ENCODE peak calls at places on chromosomes 11 and 22, in six cellular contexts. Y is kidney; O is AG04450; D is astrocyte of the cerebellum; U is CD8-positive, alpha-beta T cell; E is DND-41. L is an unnamed sample.

GRCh38 chr11:124807201-124807600 is 7.0 kb upstream of the MSANTD2 start:
- DNase-seq in Y (no peak), U (no peak), E (no peak), D (no peak), O (no peak), L (no peak)

GRCh38 chr11:7196396-7197146 is 55.1 kb upstream of the SYT9 start:
- DNase-seq in D (no peak), Y (no peak), U (no peak), E (no peak), O (no peak), L (no peak)

GRCh38 chr11:44778200-44779100 is 51.7 kb downstream of the TSPAN18 start:
- DNase-seq in U (no peak), D (no peak), Y (no peak), E (no peak), O (no peak), L (no peak)

GRCh38 chr11:102733232-102733875 is 8.6 kb upstream of the MMP8 start:
- DNase-seq in U (no peak), D (no peak), Y (no peak), O (no peak), E (peak), L (no peak)

GRCh38 chr11:10900686-10901415 is 43.0 kb upstream of the ZBED5 start:
- DNase-seq in E (no peak), O (no peak), D (no peak), U (no peak), Y (no peak), L (no peak)

GRCh38 chr11:4826425-4826824 is 5.3 kb downstream of the OR51F2 start:
- DNase-seq in E (no peak), Y (no peak), D (peak), U (no peak), O (no peak), L (no peak)

GRCh38 chr11:14643697-14644395 is at the start of gene PDE3B:
- DNase-seq in Y (peak), U (peak), D (no peak), O (no peak), E (peak), L (no peak)

GRCh38 chr22:18057568-18058209 is 20.1 kb upstream of the PEX26 start:
- DNase-seq in O (peak), E (no peak), D (peak), Y (no peak), U (no peak), L (peak)

GRCh38 chr11:2891291-2891690 is 5.7 kb upstream of the CDKN1C start:
- DNase-seq in Y (no peak), D (no peak), U (no peak), E (peak), O (no peak), L (no peak)

GRCh38 chr11:17206448-17206847 is 1.3 kb downstream of the PIK3C2A start:
- DNase-seq in O (no peak), D (no peak), U (no peak), E (no peak), Y (no peak), L (no peak)

GRCh38 chr11:61293869-61294716 is 1.0 kb downstream of the VWCE start:
- DNase-seq in Y (peak), E (peak), D (no peak), U (peak), O (no peak), L (no peak)

GRCh38 chr11:34345991-34346480 is 11.8 kb downstream of the ABTB2 start:
- DNase-seq in O (no peak), Y (no peak), U (no peak), E (no peak), D (no peak), L (no peak)

GRCh38 chr11:86574493-86575207 is 97.8 kb downstream of the ME3 start:
- DNase-seq in E (no peak), O (no peak), Y (no peak), D (no peak), U (no peak), L (no peak)

GRCh38 chr11:122755409-122755808 is 82.9 kb upstream of the CRTAM start:
- DNase-seq in U (no peak), E (no peak), Y (no peak), O (no peak), D (no peak), L (no peak)

GRCh38 chr22:46726066-46726985 is 11.7 kb downstream of the CERK start:
- DNase-seq in U (no peak), D (no peak), Y (no peak), E (no peak), O (no peak), L (peak)

GRCh38 chr11:15816270-15816871 is 540.0 kb downstream of the SOX6 start:
- DNase-seq in Y (no peak), E (no peak), D (peak), U (no peak), O (peak), L (no peak)

GRCh38 chr11:2374456-2375201 is 2.5 kb upstream of the CD81 start:
- DNase-seq in U (no peak), O (no peak), D (no peak), E (no peak), Y (peak), L (no peak)

GRCh38 chr22:36986242-36986821 is 32.9 kb downstream of the TST start:
- DNase-seq in Y (no peak), E (peak), O (no peak), D (no peak), U (no peak), L (no peak)

GRCh38 chr11:112307617-112308016 is 47.0 kb upstream of the PLET1 start:
- DNase-seq in U (no peak), D (no peak), O (no peak), Y (no peak), E (no peak), L (no peak)

GRCh38 chr11:64762916-64763803 is 3.4 kb upstream of the PYGM start:
- DNase-seq in Y (peak), O (no peak), U (no peak), E (peak), D (peak), L (no peak)

GRCh38 chr22:50303848-50304527 is 3.5 kb downstream of the PLXNB2 start:
- DNase-seq in U (no peak), D (no peak), Y (peak), O (no peak), E (no peak), L (no peak)

GRCh38 chr11:77821349-77821851 is 456 bp downstream of the AAMDC start:
- DNase-seq in E (peak), O (no peak), D (no peak), Y (peak), U (no peak), L (no peak)

GRCh38 chr11:11444800-11445126 is 91.7 kb upstream of the CSNK2A3 start:
- DNase-seq in O (no peak), E (no peak), U (no peak), Y (no peak), D (no peak), L (no peak)

GRCh38 chr22:49124588-49124987 is 703.1 kb downstream of the BRD1 start:
- DNase-seq in E (no peak), U (no peak), Y (no peak), D (no peak), O (no peak), L (no peak)

GRCh38 chr11:72045849-72046248 is 34.5 kb downstream of the NUMA1 start:
- DNase-seq in U (no peak), E (no peak), Y (peak), D (no peak), O (no peak), L (no peak)

GRCh38 chr11:65558785-65559509 is 788 bp upstream of the LTBP3 start:
- DNase-seq in U (no peak), O (no peak), Y (peak), E (no peak), D (no peak), L (no peak)

GRCh38 chr11:35419713-35420333 is 465 bp upstream of the SLC1A2 start:
- DNase-seq in D (no peak), Y (peak), O (no peak), E (no peak), U (no peak), L (no peak)

GRCh38 chr11:13215157-13215556 is 62.4 kb upstream of the BMAL1 start:
- DNase-seq in U (no peak), Y (no peak), O (peak), E (no peak), D (no peak), L (no peak)

GRCh38 chr11:123251656-123252344 is 56.8 kb upstream of the CLMP start:
- DNase-seq in D (no peak), E (no peak), Y (peak), O (no peak), U (no peak), L (no peak)

GRCh38 chr11:76781861-76782500 is 1.2 kb upstream of the TSKU start:
- DNase-seq in Y (no peak), O (no peak), E (no peak), D (no peak), U (no peak), L (no peak)

GRCh38 chr11:35539781-35540281 is 14.4 kb upstream of the PAMR1 start:
- DNase-seq in O (no peak), U (no peak), D (no peak), Y (peak), E (no peak), L (peak)

DNA sequence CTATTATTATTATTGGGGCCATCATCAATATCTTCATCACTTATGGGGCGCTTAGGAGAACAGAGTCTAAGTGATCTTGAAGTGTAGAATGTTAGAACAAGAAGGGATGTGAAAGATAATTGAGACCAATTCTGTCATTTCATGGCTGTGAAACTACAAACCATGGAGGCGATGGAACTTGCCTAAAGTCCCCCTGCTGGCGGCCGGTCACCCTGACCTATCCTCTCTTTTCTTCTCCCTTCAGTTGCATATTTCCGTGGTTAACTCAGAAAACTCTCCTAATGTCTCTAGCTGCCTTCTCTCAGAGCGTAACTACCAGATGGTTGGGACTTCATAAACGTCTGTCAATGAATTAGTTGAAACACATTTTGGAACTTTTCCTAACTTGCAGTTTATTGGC is 6.6 kb upstream of the OR4B1 start:
- DNase-seq in D (no peak), U (no peak), O (no peak), E (no peak), Y (no peak), L (no peak)
- TF ChIP-seq CTCF in D (no peak), U (no peak), O (peak), E (peak), Y (no peak), L (peak)

GRCh38 chr11:96309643-96310017 is 33.4 kb downstream of the MAML2 start:
- DNase-seq in D (no peak), O (no peak), Y (no peak), U (no peak), E (no peak), L (no peak)

GRCh38 chr11:96310236-96310635 is 32.8 kb downstream of the MAML2 start:
- DNase-seq in O (no peak), D (no peak), U (no peak), Y (no peak), E (no peak), L (no peak)

GRCh38 chr11:96309001-96309642 is 33.9 kb downstream of the MAML2 start:
- DNase-seq in O (no peak), D (no peak), U (no peak), Y (no peak), E (no peak), L (no peak)

GRCh38 chr11:96313163-96313562 is 29.8 kb downstream of the MAML2 start:
- DNase-seq in U (no peak), O (no peak), E (no peak), Y (no peak), D (no peak), L (no peak)

DNA sequence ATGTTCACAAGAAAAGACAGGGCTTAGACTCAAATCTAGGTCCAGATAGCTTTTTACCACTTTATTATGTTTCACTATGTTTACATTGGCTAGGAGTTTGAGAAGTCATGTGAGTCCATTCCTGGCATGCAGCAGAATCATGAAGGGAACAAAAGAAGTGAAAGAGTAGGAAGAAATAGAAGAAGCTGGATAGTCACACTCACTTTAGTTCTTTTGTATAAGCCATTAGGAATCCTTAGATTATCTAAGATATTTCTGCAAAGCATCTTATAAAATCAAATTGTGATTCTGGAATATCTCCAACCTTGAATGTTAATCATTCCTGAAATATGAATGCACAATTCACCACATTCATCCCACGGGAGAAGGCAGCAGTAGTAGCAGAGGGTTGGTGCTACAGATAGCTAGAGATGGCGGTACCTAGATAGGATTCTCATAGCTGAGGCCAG is 31.9 kb downstream of the MAML2 start:
- DNase-seq in U (no peak), O (no peak), D (no peak), Y (no peak), E (no peak), L (no peak)
- H3K4me3 ChIP-seq in U (no peak), O (no peak), D (no peak), Y (no peak), E (no peak), L (no peak)

GRCh38 chr11:405323-405975 is 9.3 kb downstream of the SIGIRR start:
- DNase-seq in D (no peak), Y (peak), U (no peak), O (no peak), E (no peak), L (no peak)
- TF ChIP-seq CTCF in D (no peak), Y (no peak), U (no peak), O (no peak), E (no peak), L (no peak)

GRCh38 chr11:67302571-67303131 is 679 bp upstream of the SSH3 start:
- DNase-seq in D (peak), O (no peak), E (no peak), U (no peak), Y (peak), L (no peak)
- H3K4me3 ChIP-seq in D (peak), O (peak), E (no peak), U (peak), Y (peak), L (peak)

DNA sequence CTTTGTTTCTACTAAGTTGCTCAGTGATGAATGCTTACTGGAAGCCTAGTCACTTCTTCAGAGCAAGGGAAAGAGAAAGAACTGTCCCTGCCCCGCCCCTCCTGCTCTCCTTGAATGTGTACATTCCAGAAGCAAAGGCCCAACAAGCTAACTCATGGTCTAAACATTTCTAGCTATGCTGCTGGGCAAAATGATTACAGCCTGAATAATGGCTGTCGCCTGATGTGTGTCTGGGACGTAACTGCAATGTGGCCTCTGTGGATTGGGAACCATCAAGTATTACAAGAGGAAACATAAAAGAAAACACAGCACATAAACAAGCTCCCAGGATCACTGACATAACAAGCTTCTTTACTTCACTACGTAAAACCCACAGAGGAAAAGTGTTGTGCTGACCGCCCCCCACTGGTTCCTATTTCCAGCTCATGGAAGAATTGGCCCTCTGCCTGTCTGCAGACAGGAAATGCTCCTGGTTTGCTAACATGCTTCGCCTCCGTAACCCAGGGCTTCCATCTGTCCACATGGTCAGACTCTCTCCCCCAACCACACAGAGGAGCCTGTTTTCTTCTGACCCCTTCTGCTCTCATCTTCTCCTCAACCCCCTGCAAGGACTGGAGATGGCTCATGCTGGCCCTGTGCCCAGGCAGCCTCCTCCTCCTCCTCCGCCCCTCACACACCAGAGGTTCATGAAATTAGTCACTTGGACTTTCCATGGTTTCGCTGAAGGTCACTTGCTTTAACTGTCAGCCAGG is 187.2 kb downstream of the MAML2 start:
- DNase-seq in O (peak), D (peak), E (no peak), U (no peak), Y (peak), L (peak)
- TF ChIP-seq CTCF in O (peak), D (peak), E (no peak), U (no peak), Y (peak), L (peak)

DNA sequence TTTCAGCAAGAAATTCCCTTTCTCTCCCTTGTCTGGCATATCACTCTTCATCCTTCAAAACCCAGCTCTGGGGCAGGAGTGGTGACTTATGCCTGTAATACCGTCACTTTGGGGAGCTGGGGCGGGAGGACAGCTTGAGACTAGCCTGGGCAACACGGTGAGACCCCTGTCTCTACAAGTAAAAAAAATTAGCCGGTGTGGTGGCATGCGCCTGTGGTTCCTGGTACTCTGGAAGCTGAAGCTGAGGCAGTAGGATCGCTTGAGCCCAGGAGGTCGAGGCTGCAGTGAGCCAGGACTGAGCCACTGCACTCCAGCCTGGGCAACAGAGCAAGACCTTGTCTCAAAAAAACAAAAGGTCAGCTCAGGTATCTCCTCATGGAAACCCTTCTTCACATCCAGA is 1.4 kb upstream of the RCE1 start:
- DNase-seq in E (no peak), D (no peak), Y (peak), O (no peak), U (no peak), L (no peak)
- H3K4me3 ChIP-seq in E (peak), D (peak), Y (peak), O (peak), U (peak), L (peak)

GRCh38 chr11:43504316-43504950 is 145.7 kb downstream of the TTC17 start:
- DNase-seq in E (peak), U (no peak), Y (no peak), D (no peak), O (no peak), L (no peak)
- TF ChIP-seq CTCF in E (peak), U (no peak), Y (peak), D (peak), O (peak), L (peak)

GRCh38 chr22:28034760-28035401 is 115.8 kb upstream of the PITPNB start:
- DNase-seq in O (no peak), Y (peak), D (no peak), E (peak), U (no peak), L (peak)
- H3K4me3 ChIP-seq in O (no peak), Y (no peak), D (no peak), E (peak), U (no peak), L (no peak)

GRCh38 chr11:90438069-90438468 is 215.2 kb upstream of the CHORDC1 start:
- DNase-seq in U (no peak), O (no peak), E (no peak), Y (no peak), D (no peak), L (no peak)

GRCh38 chr11:90434858-90435257 is 212.0 kb upstream of the CHORDC1 start:
- DNase-seq in Y (no peak), O (no peak), E (no peak), U (no peak), D (no peak), L (no peak)
- TF ChIP-seq CTCF in Y (peak), O (no peak), E (no peak), U (no peak), D (no peak), L (no peak)